ENCODE peak calls at places on chromosome 19, in eight cellular contexts. S is stimulated activated CD4-positive, alpha-beta T cell treated with anti-CD3 and anti-CD28 coated beads, Interleukin-4, amount 100 ng/mL, for 1 hour; C is cardiac fibroblast; Y is neuronal stem cell; J is neural progenitor cell; A is fibroblast of mammary gland; V is DMS153; Z is activated CD8-positive, alpha-beta memory T cell treated with anti-CD3 and anti-CD28 coated beads for 48 hours. K is an unnamed sample.
A peak's percentile ranks its signal among the peaks of the same experiment; 100 is the strongest.

GRCh38 chr19:30824809-30825208 is 452.6 kb downstream of the ZNF536 start:
- DNase-seq in S (no peak), C (no peak), Y (no peak), J (no peak), A (no peak), V (no peak), Z (no peak), K (no peak)

GRCh38 chr19:19053508-19054314 is 10.1 kb upstream of the SLC25A42 start:
- DNase-seq in S (peak; percentile 61), C (peak; percentile 58), Y (peak; percentile 59), J (peak; percentile 91), A (peak; percentile 63), V (no peak), Z (no peak), K (peak; percentile 17)

GRCh38 chr19:44689290-44690130 is 9.4 kb upstream of the CEACAM16 start:
- DNase-seq in S (peak; percentile 86), C (peak; percentile 76), Y (peak; percentile 75), J (peak; percentile 85), A (peak; percentile 64), V (peak; percentile 57), Z (peak; percentile 25), K (peak; percentile 51)

GRCh38 chr19:31591258-31591657 is 242.0 kb upstream of the TSHZ3 start:
- DNase-seq in S (no peak), C (no peak), Y (no peak), J (no peak), A (no peak), V (no peak), Z (no peak), K (no peak)

GRCh38 chr19:41367848-41368301 is 3.9 kb upstream of the B9D2 start:
- DNase-seq in S (no peak), C (peak; percentile 92), Y (no peak), J (no peak), A (peak; percentile 93), V (no peak), Z (no peak), K (no peak)

GRCh38 chr19:7629347-7630054 is at the start of the genes PET100 and XAB2:
- DNase-seq in S (peak; percentile 88), C (peak; percentile 99), Y (peak; percentile 99), J (peak; percentile 98), A (peak; percentile 99), V (peak; percentile 98), Z (peak; percentile 82), K (peak; percentile 99)

GRCh38 chr19:920051-920857 is 3.1 kb downstream of the KISS1R start:
- DNase-seq in S (peak; percentile 68), C (no peak), Y (no peak), J (peak; percentile 46), A (no peak), V (no peak), Z (no peak), K (peak; percentile 39)

GRCh38 chr19:56613639-56614038 is 18.5 kb downstream of the ZNF71 start:
- DNase-seq in S (no peak), C (no peak), Y (no peak), J (no peak), A (no peak), V (no peak), Z (no peak), K (no peak)

GRCh38 chr19:1873524-1874473 is 10.4 kb upstream of the KLF16 start:
- DNase-seq in S (no peak), C (no peak), Y (no peak), J (no peak), A (peak; percentile 47), V (no peak), Z (no peak), K (no peak)

GRCh38 chr19:42553292-42554045 is 25.2 kb upstream of the CEACAM1 start:
- DNase-seq in S (no peak), C (peak; percentile 78), Y (no peak), J (no peak), A (peak; percentile 82), V (no peak), Z (no peak), K (no peak)

GRCh38 chr19:7861619-7862412 is 12.4 kb downstream of the PRR36 start:
- DNase-seq in S (no peak), C (no peak), Y (no peak), J (peak; percentile 64), A (no peak), V (no peak), Z (no peak), K (no peak)

GRCh38 chr19:48507911-48508439 is 3.7 kb downstream of the LMTK3 start:
- DNase-seq in S (no peak), C (no peak), Y (no peak), J (no peak), A (no peak), V (no peak), Z (no peak), K (no peak)

GRCh38 chr19:16470541-16470910 is 1.2 kb downstream of the EPS15L1 start:
- DNase-seq in S (no peak), C (peak; percentile 25), Y (no peak), J (no peak), A (peak; percentile 28), V (no peak), Z (no peak), K (no peak)

GRCh38 chr19:4425531-4425930 is 23.1 kb downstream of the CHAF1A start:
- DNase-seq in S (no peak), C (peak; percentile 94), Y (no peak), J (no peak), A (peak; percentile 95), V (no peak), Z (no peak), K (no peak)

GRCh38 chr19:51097166-51097736 is 11.0 kb downstream of the CTU1 start:
- DNase-seq in S (peak; percentile 75), C (peak; percentile 71), Y (peak; percentile 42), J (peak; percentile 70), A (peak; percentile 77), V (peak; percentile 7), Z (peak; percentile 18), K (no peak)

GRCh38 chr19:55494172-55494761 is 6.0 kb downstream of the SSC5D start:
- DNase-seq in S (no peak), C (peak; percentile 84), Y (no peak), J (no peak), A (peak; percentile 91), V (no peak), Z (no peak), K (no peak)

GRCh38 chr19:33510728-33511255 is 10.8 kb downstream of the PEPD start:
- DNase-seq in S (no peak), C (no peak), Y (no peak), J (no peak), A (no peak), V (peak; percentile 23), Z (no peak), K (peak; percentile 58)

GRCh38 chr19:48393559-48394330 is at the start of gene GRIN2D:
- DNase-seq in S (no peak), C (peak; percentile 29), Y (no peak), J (peak; percentile 76), A (no peak), V (no peak), Z (no peak), K (no peak)

GRCh38 chr19:28614634-28615545 is 598.1 kb downstream of the UQCRFS1 start:
- DNase-seq in S (no peak), C (no peak), Y (no peak), J (no peak), A (no peak), V (no peak), Z (no peak), K (no peak)

GRCh38 chr19:48479686-48480085 is 10.5 kb downstream of the CYTH2 start:
- DNase-seq in S (no peak), C (no peak), Y (no peak), J (no peak), A (no peak), V (no peak), Z (no peak), K (no peak)

GRCh38 chr19:19530423-19530804 is 1.7 kb downstream of the YJEFN3 start:
- DNase-seq in S (no peak), C (peak; percentile 24), Y (no peak), J (no peak), A (peak; percentile 34), V (no peak), Z (no peak), K (no peak)

GRCh38 chr19:52735734-52736133 is 890 bp upstream of the ZNF611 start:
- DNase-seq in S (no peak), C (peak; percentile 62), Y (peak; percentile 47), J (peak; percentile 90), A (peak; percentile 74), V (peak; percentile 79), Z (no peak), K (no peak)

GRCh38 chr19:16033136-16033530 is 43.2 kb upstream of the TPM4 start:
- DNase-seq in S (no peak), C (no peak), Y (no peak), J (no peak), A (no peak), V (no peak), Z (no peak), K (no peak)

GRCh38 chr19:5342573-5343201 is 2.1 kb upstream of the PTPRS start:
- DNase-seq in S (no peak), C (no peak), Y (no peak), J (no peak), A (no peak), V (no peak), Z (no peak), K (no peak)

GRCh38 chr19:49978324-49978723 is 17.4 kb upstream of the SIGLEC11 start:
- DNase-seq in S (no peak), C (no peak), Y (no peak), J (no peak), A (no peak), V (no peak), Z (no peak), K (no peak)

GRCh38 chr19:13005253-13005652 is 10.0 kb downstream of the NFIX start:
- DNase-seq in S (no peak), C (no peak), Y (no peak), J (no peak), A (no peak), V (no peak), Z (no peak), K (no peak)

GRCh38 chr19:11538232-11539036 is at the start of gene CNN1:
- DNase-seq in S (no peak), C (peak; percentile 60), Y (no peak), J (peak; percentile 72), A (peak; percentile 25), V (no peak), Z (no peak), K (no peak)

GRCh38 chr19:46371371-46371901 is 24.5 kb downstream of the PPP5C start:
- DNase-seq in S (no peak), C (peak; percentile 39), Y (no peak), J (no peak), A (no peak), V (no peak), Z (no peak), K (no peak)

K was measured in NCI-H1092 treated with DMSO at 0.1 percent for 48 hours.